ENCODE peak calls at places on chromosomes 11 and 22, in eight cellular contexts. One of them, this sample, is unnamed.

GRCh38 chr22:47011131-47011854 is 248.8 kb downstream of the TBC1D22A start:
- DNase-seq in cardiac muscle cell: no peak
- DNase-seq in pancreas: no peak
- DNase-seq in lower lobe of right lung: no peak
- DNase-seq in astrocyte: no peak
- DNase-seq in hepatocyte: no peak
- DNase-seq in lower leg skin: no peak
- DNase-seq in upper lobe of right lung: peak
- DNase-seq in this sample: no peak

GRCh38 chr11:61390161-61390560 is 2.2 kb upstream of the TMEM216 start:
- DNase-seq in cardiac muscle cell: no peak
- DNase-seq in pancreas: no peak
- DNase-seq in lower lobe of right lung: no peak
- DNase-seq in astrocyte: no peak
- DNase-seq in hepatocyte: no peak
- DNase-seq in lower leg skin: no peak
- DNase-seq in upper lobe of right lung: no peak
- DNase-seq in this sample: no peak

GRCh38 chr11:119389611-119390254 is 8.2 kb upstream of the USP2 start:
- DNase-seq in cardiac muscle cell: no peak
- DNase-seq in pancreas: no peak
- DNase-seq in lower lobe of right lung: no peak
- DNase-seq in astrocyte: no peak
- DNase-seq in hepatocyte: no peak
- DNase-seq in lower leg skin: no peak
- DNase-seq in upper lobe of right lung: no peak
- DNase-seq in this sample: no peak

GRCh38 chr11:123308077-123308476 is 113.0 kb upstream of the CLMP start:
- DNase-seq in cardiac muscle cell: peak
- DNase-seq in pancreas: no peak
- DNase-seq in lower lobe of right lung: no peak
- DNase-seq in astrocyte: peak
- DNase-seq in hepatocyte: no peak
- DNase-seq in lower leg skin: no peak
- DNase-seq in upper lobe of right lung: no peak
- DNase-seq in this sample: no peak

GRCh38 chr22:19407649-19408606 is 23.6 kb downstream of the HIRA start:
- DNase-seq in cardiac muscle cell: peak
- DNase-seq in pancreas: peak
- DNase-seq in lower lobe of right lung: no peak
- DNase-seq in astrocyte: no peak
- DNase-seq in hepatocyte: peak
- DNase-seq in lower leg skin: no peak
- DNase-seq in upper lobe of right lung: no peak
- DNase-seq in this sample: no peak

GRCh38 chr11:102518296-102519094 is 12.1 kb downstream of the MMP7 start:
- DNase-seq in cardiac muscle cell: peak
- DNase-seq in pancreas: no peak
- DNase-seq in lower lobe of right lung: no peak
- DNase-seq in astrocyte: peak
- DNase-seq in hepatocyte: no peak
- DNase-seq in lower leg skin: no peak
- DNase-seq in upper lobe of right lung: no peak
- DNase-seq in this sample: no peak

GRCh38 chr11:70625921-70626518 is 227.7 kb downstream of the CTTN start:
- DNase-seq in cardiac muscle cell: no peak
- DNase-seq in pancreas: no peak
- DNase-seq in lower lobe of right lung: no peak
- DNase-seq in astrocyte: no peak
- DNase-seq in hepatocyte: peak
- DNase-seq in lower leg skin: no peak
- DNase-seq in upper lobe of right lung: no peak
- DNase-seq in this sample: no peak

GRCh38 chr11:35541621-35542375 is 16.4 kb upstream of the PAMR1 start:
- DNase-seq in cardiac muscle cell: peak
- DNase-seq in pancreas: no peak
- DNase-seq in lower lobe of right lung: no peak
- DNase-seq in astrocyte: peak
- DNase-seq in hepatocyte: peak
- DNase-seq in lower leg skin: peak
- DNase-seq in upper lobe of right lung: no peak
- DNase-seq in this sample: peak

GRCh38 chr22:29260601-29261315 is 7.0 kb downstream of the RHBDD3 start:
- DNase-seq in cardiac muscle cell: no peak
- DNase-seq in pancreas: no peak
- DNase-seq in lower lobe of right lung: no peak
- DNase-seq in astrocyte: no peak
- DNase-seq in hepatocyte: no peak
- DNase-seq in lower leg skin: no peak
- DNase-seq in upper lobe of right lung: no peak
- DNase-seq in this sample: no peak

GRCh38 chr22:36737776-36738175 is 34.2 kb upstream of the CACNG2 start:
- DNase-seq in cardiac muscle cell: no peak
- DNase-seq in pancreas: no peak
- DNase-seq in lower lobe of right lung: peak
- DNase-seq in astrocyte: no peak
- DNase-seq in hepatocyte: no peak
- DNase-seq in lower leg skin: peak
- DNase-seq in upper lobe of right lung: peak
- DNase-seq in this sample: no peak

DNA sequence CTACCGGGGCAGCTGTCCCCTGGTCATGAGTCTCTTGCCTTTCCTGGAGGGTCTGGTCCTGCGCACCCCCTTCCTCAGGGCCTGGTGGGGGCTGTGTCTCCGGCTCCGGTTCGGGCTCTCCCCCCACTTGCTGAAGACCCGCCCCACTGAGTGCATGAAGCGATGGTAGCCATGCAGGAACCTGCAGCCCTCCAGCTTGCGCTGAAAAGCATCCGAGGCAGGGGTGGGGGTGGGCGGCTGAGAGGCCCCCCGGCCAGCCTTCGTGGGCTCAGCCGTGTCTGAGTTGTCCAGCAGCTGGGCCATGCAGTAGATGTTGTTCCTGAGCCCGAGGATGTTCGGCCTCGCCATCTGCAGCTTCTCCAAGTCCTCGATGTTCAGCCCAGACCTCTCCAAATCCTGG is 2.8 kb downstream of the OSM start:
- DNase-seq in cardiac muscle cell: no peak
- DNase-seq in pancreas: peak
- DNase-seq in lower lobe of right lung: no peak
- DNase-seq in astrocyte: no peak
- DNase-seq in hepatocyte: no peak
- DNase-seq in lower leg skin: no peak
- DNase-seq in upper lobe of right lung: no peak
- DNase-seq in this sample: no peak
- TF ChIP-seq CTCF in cardiac muscle cell: no peak
- TF ChIP-seq CTCF in pancreas: no peak
- TF ChIP-seq CTCF in lower lobe of right lung: no peak
- TF ChIP-seq CTCF in astrocyte: no peak
- TF ChIP-seq CTCF in hepatocyte: no peak
- TF ChIP-seq CTCF in lower leg skin: no peak
- TF ChIP-seq CTCF in upper lobe of right lung: no peak
- TF ChIP-seq CTCF in this sample: no peak

DNA sequence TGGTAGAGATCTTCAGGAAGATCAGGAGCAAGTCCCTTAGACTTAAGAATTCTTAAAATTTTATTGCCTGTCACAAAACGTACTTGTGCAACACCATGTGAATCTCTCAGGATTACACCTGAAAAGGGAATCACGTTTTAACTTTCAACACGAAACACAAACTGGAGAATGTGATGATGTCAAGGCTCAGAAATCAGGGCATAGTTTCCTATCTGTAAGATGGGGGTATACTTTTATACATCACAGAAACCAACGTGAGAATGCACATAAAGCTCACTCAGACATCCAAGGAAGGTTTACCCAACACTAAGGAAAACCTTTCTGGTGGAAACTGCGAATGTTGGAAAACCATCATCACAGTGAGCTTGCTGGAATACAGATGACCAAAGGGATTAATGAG is 2.0 kb downstream of the RPS13 start:
- DNase-seq in cardiac muscle cell: no peak
- DNase-seq in pancreas: no peak
- DNase-seq in lower lobe of right lung: no peak
- DNase-seq in astrocyte: no peak
- DNase-seq in hepatocyte: no peak
- DNase-seq in lower leg skin: no peak
- DNase-seq in upper lobe of right lung: no peak
- DNase-seq in this sample: no peak
- H3K4me3 ChIP-seq in cardiac muscle cell: no peak
- H3K4me3 ChIP-seq in pancreas: no peak
- H3K4me3 ChIP-seq in lower lobe of right lung: peak
- H3K4me3 ChIP-seq in astrocyte: peak
- H3K4me3 ChIP-seq in hepatocyte: no peak
- H3K4me3 ChIP-seq in lower leg skin: no peak
- H3K4me3 ChIP-seq in upper lobe of right lung: peak
- H3K4me3 ChIP-seq in this sample: no peak

DNA sequence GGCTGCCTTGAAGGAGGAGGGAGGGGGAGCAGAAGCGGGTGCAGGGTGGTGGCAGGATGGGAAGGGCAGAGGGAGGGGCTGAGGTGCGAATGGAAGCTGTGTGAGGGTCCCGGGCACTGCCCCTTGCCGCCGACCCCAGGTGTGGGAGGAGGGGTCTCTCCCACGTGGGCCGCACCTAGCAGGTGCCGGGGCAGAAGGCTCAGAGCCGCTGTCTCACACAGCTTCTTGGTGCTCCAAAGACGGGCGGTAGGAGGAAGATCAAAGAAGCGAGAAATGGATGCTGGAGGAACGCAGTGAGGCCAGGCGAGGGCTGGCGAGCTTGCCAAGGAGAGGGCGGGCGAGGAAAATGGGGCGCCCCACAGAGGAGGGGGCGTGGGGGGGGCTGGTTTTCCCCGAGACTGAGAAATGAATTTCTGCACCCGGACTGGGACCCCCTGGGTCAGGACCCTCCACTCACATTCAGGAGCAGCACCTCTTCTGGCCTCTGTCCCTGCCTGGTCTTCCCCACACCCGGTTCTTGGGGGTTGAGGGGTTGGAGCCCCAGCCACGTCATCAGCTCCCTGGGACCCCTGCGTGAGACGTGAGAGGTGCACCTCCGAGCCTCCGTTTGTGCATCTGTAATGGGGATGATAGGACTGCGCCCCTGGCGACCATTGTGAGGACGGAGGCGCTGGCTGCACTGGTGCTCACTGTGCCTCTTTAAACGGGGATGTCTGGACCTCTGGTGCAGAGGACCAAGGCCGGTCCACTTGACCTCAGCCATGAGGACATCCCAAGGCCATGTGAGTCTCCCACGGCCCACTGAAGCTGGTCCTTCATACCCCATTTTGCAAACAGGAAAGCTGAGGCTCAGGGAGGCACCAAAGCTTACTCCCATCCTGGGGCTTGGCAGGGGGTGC is 16.8 kb downstream of the LSP1 start:
- DNase-seq in cardiac muscle cell: no peak
- DNase-seq in pancreas: peak
- DNase-seq in lower lobe of right lung: peak
- DNase-seq in astrocyte: no peak
- DNase-seq in hepatocyte: no peak
- DNase-seq in lower leg skin: no peak
- DNase-seq in upper lobe of right lung: peak
- DNase-seq in this sample: no peak
- TF ChIP-seq CTCF in cardiac muscle cell: peak
- TF ChIP-seq CTCF in pancreas: no peak
- TF ChIP-seq CTCF in lower lobe of right lung: no peak
- TF ChIP-seq CTCF in astrocyte: no peak
- TF ChIP-seq CTCF in hepatocyte: no peak
- TF ChIP-seq CTCF in lower leg skin: no peak
- TF ChIP-seq CTCF in upper lobe of right lung: no peak
- TF ChIP-seq CTCF in this sample: peak

GRCh38 chr11:16603890-16604783 is 134.3 kb upstream of the C11orf58 start:
- DNase-seq in cardiac muscle cell: peak
- DNase-seq in pancreas: peak
- DNase-seq in lower lobe of right lung: peak
- DNase-seq in astrocyte: peak
- DNase-seq in hepatocyte: peak
- DNase-seq in lower leg skin: no peak
- DNase-seq in upper lobe of right lung: peak
- DNase-seq in this sample: no peak
- H3K4me3 ChIP-seq in cardiac muscle cell: peak
- H3K4me3 ChIP-seq in pancreas: peak
- H3K4me3 ChIP-seq in lower lobe of right lung: peak
- H3K4me3 ChIP-seq in astrocyte: peak
- H3K4me3 ChIP-seq in hepatocyte: peak
- H3K4me3 ChIP-seq in lower leg skin: peak
- H3K4me3 ChIP-seq in upper lobe of right lung: peak
- H3K4me3 ChIP-seq in this sample: peak

DNA sequence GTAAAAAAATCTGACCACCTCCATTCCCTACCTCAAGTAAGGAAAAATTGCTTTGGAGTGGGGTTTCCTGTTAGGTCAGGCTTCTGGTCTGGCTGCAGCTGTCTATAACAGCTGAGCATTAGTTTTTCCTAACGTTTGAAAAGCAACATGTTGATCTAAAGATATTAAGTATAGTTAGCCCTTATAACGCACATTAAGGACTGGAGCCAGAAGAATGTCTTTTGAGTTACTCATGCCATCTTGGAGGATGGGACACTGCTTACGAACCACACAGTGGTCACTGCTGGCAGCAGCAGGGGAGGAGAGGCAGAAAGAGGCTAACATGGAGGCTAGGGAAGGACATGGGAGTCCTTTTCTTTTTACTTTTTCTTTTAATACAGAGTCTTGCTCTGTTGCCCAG is 44.1 kb upstream of the GDPD4 start:
- DNase-seq in cardiac muscle cell: peak
- DNase-seq in pancreas: no peak
- DNase-seq in lower lobe of right lung: no peak
- DNase-seq in astrocyte: peak
- DNase-seq in hepatocyte: no peak
- DNase-seq in lower leg skin: no peak
- DNase-seq in upper lobe of right lung: no peak
- DNase-seq in this sample: no peak
- TF ChIP-seq CTCF in cardiac muscle cell: no peak
- TF ChIP-seq CTCF in pancreas: no peak
- TF ChIP-seq CTCF in lower lobe of right lung: no peak
- TF ChIP-seq CTCF in astrocyte: no peak
- TF ChIP-seq CTCF in hepatocyte: no peak
- TF ChIP-seq CTCF in lower leg skin: no peak
- TF ChIP-seq CTCF in upper lobe of right lung: no peak
- TF ChIP-seq CTCF in this sample: no peak

GRCh38 chr22:41252365-41252764 is 11.6 kb upstream of the CHADL start:
- DNase-seq in cardiac muscle cell: no peak
- DNase-seq in pancreas: no peak
- DNase-seq in lower lobe of right lung: no peak
- DNase-seq in astrocyte: no peak
- DNase-seq in hepatocyte: no peak
- DNase-seq in lower leg skin: no peak
- DNase-seq in upper lobe of right lung: no peak
- DNase-seq in this sample: no peak
- H3K4me3 ChIP-seq in cardiac muscle cell: no peak
- H3K4me3 ChIP-seq in pancreas: no peak
- H3K4me3 ChIP-seq in lower lobe of right lung: no peak
- H3K4me3 ChIP-seq in astrocyte: no peak
- H3K4me3 ChIP-seq in hepatocyte: no peak
- H3K4me3 ChIP-seq in lower leg skin: no peak
- H3K4me3 ChIP-seq in upper lobe of right lung: no peak
- H3K4me3 ChIP-seq in this sample: no peak

DNA sequence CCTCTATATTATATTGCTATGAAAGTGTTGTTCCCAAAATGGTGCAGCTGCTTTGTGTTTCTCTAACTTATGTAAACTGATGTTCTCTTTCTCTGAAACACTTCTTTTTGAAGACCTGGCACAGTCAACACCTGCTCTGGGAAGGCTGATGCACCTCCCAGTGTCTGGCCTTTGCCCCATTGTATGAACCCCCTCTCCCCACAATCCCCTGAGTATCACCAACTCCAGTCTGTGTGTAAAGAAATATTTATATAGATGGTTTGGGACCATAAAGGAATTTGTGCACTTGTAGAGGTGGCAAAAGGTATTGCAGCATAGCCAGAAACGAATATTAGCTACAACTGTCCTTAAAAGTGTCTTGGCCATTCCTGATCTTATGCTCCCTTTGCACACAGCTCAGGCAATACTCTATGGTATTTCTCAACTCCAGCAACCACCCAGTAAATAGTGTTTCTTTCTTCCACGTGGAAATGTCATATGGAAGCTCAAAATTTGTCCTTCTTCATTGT is 365.2 kb upstream of the DDI1 start:
- DNase-seq in cardiac muscle cell: no peak
- DNase-seq in pancreas: no peak
- DNase-seq in lower lobe of right lung: no peak
- DNase-seq in astrocyte: no peak
- DNase-seq in hepatocyte: no peak
- DNase-seq in lower leg skin: no peak
- DNase-seq in upper lobe of right lung: no peak
- DNase-seq in this sample: no peak
- TF ChIP-seq CTCF in cardiac muscle cell: no peak
- TF ChIP-seq CTCF in pancreas: no peak
- TF ChIP-seq CTCF in lower lobe of right lung: no peak
- TF ChIP-seq CTCF in astrocyte: peak
- TF ChIP-seq CTCF in hepatocyte: no peak
- TF ChIP-seq CTCF in lower leg skin: no peak
- TF ChIP-seq CTCF in upper lobe of right lung: no peak
- TF ChIP-seq CTCF in this sample: no peak